ENCODE peak calls at places on chromosomes 11 and 22, in nine cellular contexts. Y is suprapubic skin, S is sigmoid colon, H is ovary, L is stomach, W is H1, B is tibial nerve, F is esophagus muscularis mucosa, I is K562. J is an unnamed sample.

GRCh38 chr22:21044931-21045584 is 688 bp upstream of the LRRC74B start:
- DNase-seq in W (no peak), H (no peak), L (no peak), B (no peak), S (no peak), Y (no peak), F (no peak), I (peak; percentile 73), J (no peak)

GRCh38 chr11:42572231-42572610 is 739.6 kb upstream of the API5 start:
- DNase-seq in L (no peak), F (no peak), I (no peak), W (no peak), B (no peak), S (no peak), H (no peak), Y (no peak), J (no peak)

GRCh38 chr11:82216927-82217570 is 516.6 kb downstream of the FAM181B start:
- DNase-seq in L (no peak), H (no peak), F (no peak), I (no peak), Y (no peak), W (no peak), B (no peak), S (no peak), J (no peak)

GRCh38 chr11:77152846-77153245 is 24.8 kb downstream of the MYO7A start:
- DNase-seq in F (no peak), H (no peak), Y (no peak), B (no peak), L (no peak), I (no peak), S (no peak), W (no peak), J (no peak)

GRCh38 chr22:19636696-19637355 is 77.5 kb upstream of the SEPTIN5 start:
- DNase-seq in I (no peak), H (no peak), Y (no peak), B (no peak), F (no peak), S (peak; percentile 48), L (no peak), W (no peak), J (no peak)

GRCh38 chr22:40215266-40215665 is 37.5 kb downstream of the TNRC6B start:
- DNase-seq in Y (peak; percentile 55), B (no peak), W (peak; percentile 45), L (peak; percentile 28), I (no peak), F (no peak), S (no peak), H (no peak), J (no peak)

GRCh38 chr22:42434748-42435425 is 2.7 kb upstream of the NFAM1 start:
- DNase-seq in I (no peak), L (no peak), W (no peak), Y (no peak), F (no peak), B (no peak), S (no peak), H (no peak), J (no peak)

GRCh38 chr22:41028841-41029240 is 63.6 kb upstream of the EP300 start:
- DNase-seq in L (no peak), B (no peak), I (no peak), F (no peak), Y (no peak), H (no peak), W (no peak), S (no peak), J (no peak)

GRCh38 chr22:49825436-49825835 is 2.2 kb downstream of the BRD1 start:
- DNase-seq in I (no peak), F (no peak), S (no peak), L (no peak), B (no peak), H (no peak), W (no peak), Y (no peak), J (no peak)

GRCh38 chr11:34940026-34940677 is 23.7 kb downstream of the PDHX start:
- DNase-seq in W (no peak), S (no peak), H (no peak), L (no peak), B (no peak), Y (no peak), F (no peak), I (no peak), J (no peak)

DNA sequence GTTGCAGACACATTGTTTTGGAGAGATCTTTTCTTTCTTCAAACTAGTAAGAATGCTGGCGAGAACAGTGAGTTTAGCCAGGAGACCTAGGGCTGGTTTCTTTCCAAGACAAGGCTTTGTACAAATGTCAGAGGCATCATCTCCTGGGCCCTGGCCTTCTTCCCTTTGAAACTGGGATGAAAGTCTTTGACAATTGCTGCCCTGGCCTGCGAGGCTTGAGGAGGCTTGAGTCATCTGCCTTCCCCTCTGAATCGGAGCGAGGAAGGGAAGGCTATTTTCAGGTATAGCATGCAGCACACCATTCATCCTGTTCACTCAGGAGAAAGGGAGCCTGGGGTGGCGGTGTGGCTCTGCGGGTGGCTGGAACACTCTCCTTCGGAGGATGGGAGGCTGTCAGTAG is 21.5 kb upstream of the PARVG start:
- DNase-seq in H (no peak), L (no peak), F (no peak), B (no peak), W (no peak), Y (no peak), S (peak; percentile 92), I (no peak), J (peak; percentile 20)
- H3K27me3 ChIP-seq in H (no peaks in the 10 kb centered on the region), L (no peaks in the 10 kb centered on the region), F (no peaks in the 10 kb centered on the region), B (no peaks in the 10 kb centered on the region), W (no peaks in the 10 kb centered on the region), Y (no peaks in the 10 kb centered on the region), S (no peaks in the 10 kb centered on the region), I (no peaks in the 10 kb centered on the region), J (no peaks in the 10 kb centered on the region)

GRCh38 chr11:70783821-70784220 is 385.5 kb downstream of the CTTN start:
- DNase-seq in F (no peak), B (no peak), H (no peak), W (no peak), Y (no peak), L (no peak), I (no peak), S (no peak), J (no peak)
- TF ChIP-seq EP300 in F (no peak), B (no peak), H (no peak), W (no peak), Y (no peak), L (no peak), I (no peak), S (no peak), J (no peak)

GRCh38 chr11:64865286-64866172 is 12.9 kb downstream of the EHD1 start:
- DNase-seq in F (no peak), L (no peak), Y (no peak), I (no peak), B (no peak), W (no peak), H (no peak), S (no peak), J (no peak)

GRCh38 chr11:64864473-64865285 is 13.7 kb downstream of the EHD1 start:
- DNase-seq in L (no peak), I (peak; percentile 34), H (peak; percentile 79), B (peak; percentile 42), Y (no peak), F (peak; percentile 95), W (no peak), S (peak; percentile 94), J (peak; percentile 66)

GRCh38 chr11:64863381-64864060 is 14.9 kb downstream of the EHD1 start:
- DNase-seq in W (peak; percentile 56), H (peak; percentile 52), B (no peak), S (peak; percentile 81), Y (no peak), I (no peak), F (no peak), L (no peak), J (no peak)

GRCh38 chr11:64862914-64863313 is 15.5 kb downstream of the EHD1 start:
- DNase-seq in L (no peak), Y (no peak), H (no peak), B (no peak), I (no peak), S (peak; percentile 73), W (no peak), F (no peak), J (no peak)

GRCh38 chr11:64864135-64864472 is 14.3 kb downstream of the EHD1 start:
- DNase-seq in H (peak; percentile 50), W (peak; percentile 52), B (no peak), I (no peak), Y (no peak), S (no peak), F (no peak), L (no peak), J (no peak)
- H3K27ac ChIP-seq in H (peak overlapping the region; percentile 82), W (peak overlapping the region; percentile 1), B (peak overlapping the region; percentile 79), I (peak overlapping the region; percentile 39), Y (peak overlapping the region; percentile 82), S (peak overlapping the region; percentile 97), F (peak overlapping the region; percentile 98), L (peak overlapping the region; percentile 86), J (peak overlapping the region; percentile 93)

GRCh38 chr11:61602775-61603569 is 22.1 kb upstream of the SYT7 start:
- DNase-seq in B (peak; percentile 51), I (peak; percentile 73), Y (peak; percentile 92), L (peak; percentile 50), W (no peak), S (peak; percentile 95), H (peak; percentile 82), F (peak; percentile 94), J (peak; percentile 69)

GRCh38 chr11:61607426-61607825 is 26.6 kb upstream of the SYT7 start:
- DNase-seq in F (no peak), H (no peak), S (no peak), Y (no peak), I (no peak), L (no peak), W (no peak), B (no peak), J (no peak)

GRCh38 chr11:61599968-61600710 is 19.3 kb upstream of the SYT7 start:
- DNase-seq in F (no peak), I (no peak), W (peak; percentile 67), S (no peak), B (no peak), L (no peak), Y (no peak), H (no peak), J (no peak)

GRCh38 chr11:61601512-61601911 is 20.6 kb upstream of the SYT7 start:
- DNase-seq in L (no peak), F (no peak), Y (no peak), H (no peak), I (no peak), B (no peak), W (no peak), S (no peak), J (no peak)

GRCh38 chr11:61603667-61604066 is 22.8 kb upstream of the SYT7 start:
- DNase-seq in S (no peak), F (no peak), W (no peak), B (no peak), L (no peak), I (no peak), Y (no peak), H (no peak), J (no peak)
- H3K27me3 ChIP-seq in S (peaks cover 27% of the 10 kb centered on the region), F (no peaks in the 10 kb centered on the region), W (no peaks in the 10 kb centered on the region), B (peaks cover 11% of the 10 kb centered on the region), L (no peaks in the 10 kb centered on the region), I (peaks cover 12% of the 10 kb centered on the region), Y (peaks cover 2% of the 10 kb centered on the region), H (no peaks in the 10 kb centered on the region), J (no peaks in the 10 kb centered on the region)